ENCODE peak calls at places on chromosomes 7 and 10, in seven cellular contexts. One of them, this sample, is unnamed.

GRCh38 chr10:43943825-43944360 is 295.2 kb upstream of the ZNF32 start:
- DNase-seq in HFFc6: no peak
- DNase-seq in fibroblast of lung: no peak
- DNase-seq in WERI-Rb-1: no peak
- DNase-seq in foreskin fibroblast: no peak
- DNase-seq in A549: no peak
- DNase-seq in fibroblast of the aortic adventitia: no peak
- DNase-seq in this sample: no peak

GRCh38 chr7:36072620-36073019 is 80.4 kb upstream of the EEPD1 start:
- DNase-seq in fibroblast of lung: no peak
- DNase-seq in A549: no peak
- DNase-seq in foreskin fibroblast: no peak
- DNase-seq in WERI-Rb-1: no peak
- DNase-seq in fibroblast of the aortic adventitia: no peak
- DNase-seq in HFFc6: no peak
- DNase-seq in this sample: no peak

GRCh38 chr10:96746503-96746902 is 26.2 kb upstream of the PIK3AP1 start:
- DNase-seq in foreskin fibroblast: no peak
- DNase-seq in A549: no peak
- DNase-seq in HFFc6: no peak
- DNase-seq in fibroblast of lung: no peak
- DNase-seq in fibroblast of the aortic adventitia: peak; percentile 11
- DNase-seq in WERI-Rb-1: no peak
- DNase-seq in this sample: no peak

GRCh38 chr10:37975407-37975991 is 948 bp downstream of the ZNF25 start:
- DNase-seq in fibroblast of lung: peak; percentile 11
- DNase-seq in A549: peak; percentile 10
- DNase-seq in HFFc6: peak; percentile 17
- DNase-seq in WERI-Rb-1: no peak
- DNase-seq in foreskin fibroblast: peak; percentile 10
- DNase-seq in fibroblast of the aortic adventitia: peak; percentile 35
- DNase-seq in this sample: no peak

GRCh38 chr10:125026036-125026931 is 84.4 kb downstream of the ZRANB1 start:
- DNase-seq in HFFc6: no peak
- DNase-seq in fibroblast of lung: no peak
- DNase-seq in A549: no peak
- DNase-seq in WERI-Rb-1: no peak
- DNase-seq in fibroblast of the aortic adventitia: no peak
- DNase-seq in foreskin fibroblast: no peak
- DNase-seq in this sample: no peak

GRCh38 chr10:59242991-59243390 is 66.5 kb downstream of the PHYHIPL start:
- DNase-seq in A549: no peak
- DNase-seq in fibroblast of the aortic adventitia: no peak
- DNase-seq in foreskin fibroblast: no peak
- DNase-seq in fibroblast of lung: no peak
- DNase-seq in WERI-Rb-1: no peak
- DNase-seq in HFFc6: no peak
- DNase-seq in this sample: no peak

GRCh38 chr10:32932330-32932729 is 25.7 kb downstream of the ITGB1 start:
- DNase-seq in A549: no peak
- DNase-seq in foreskin fibroblast: no peak
- DNase-seq in WERI-Rb-1: no peak
- DNase-seq in fibroblast of lung: no peak
- DNase-seq in HFFc6: no peak
- DNase-seq in fibroblast of the aortic adventitia: no peak
- DNase-seq in this sample: no peak

GRCh38 chr10:5888843-5889623 is 660 bp downstream of the ANKRD16 start:
- DNase-seq in fibroblast of lung: peak; percentile 31
- DNase-seq in foreskin fibroblast: no peak
- DNase-seq in HFFc6: no peak
- DNase-seq in A549: no peak
- DNase-seq in WERI-Rb-1: peak; percentile 15
- DNase-seq in fibroblast of the aortic adventitia: peak; percentile 15
- DNase-seq in this sample: peak; percentile 68

GRCh38 chr7:33842141-33842540 is 63.2 kb upstream of the BMPER start:
- DNase-seq in foreskin fibroblast: no peak
- DNase-seq in A549: no peak
- DNase-seq in fibroblast of lung: no peak
- DNase-seq in WERI-Rb-1: peak; percentile 93
- DNase-seq in HFFc6: no peak
- DNase-seq in fibroblast of the aortic adventitia: no peak
- DNase-seq in this sample: no peak

GRCh38 chr10:119479532-119479931 is 63.0 kb downstream of the RGS10 start:
- DNase-seq in A549: no peak
- DNase-seq in fibroblast of the aortic adventitia: no peak
- DNase-seq in WERI-Rb-1: no peak
- DNase-seq in fibroblast of lung: no peak
- DNase-seq in foreskin fibroblast: no peak
- DNase-seq in HFFc6: no peak
- DNase-seq in this sample: no peak

GRCh38 chr7:47739301-47739870 is 157.5 kb upstream of the TNS3 start:
- DNase-seq in fibroblast of lung: no peak
- DNase-seq in fibroblast of the aortic adventitia: no peak
- DNase-seq in A549: no peak
- DNase-seq in HFFc6: no peak
- DNase-seq in WERI-Rb-1: no peak
- DNase-seq in foreskin fibroblast: no peak
- DNase-seq in this sample: no peak

GRCh38 chr7:52715701-52716100 is 319.7 kb upstream of the POM121L12 start:
- DNase-seq in fibroblast of lung: no peak
- DNase-seq in foreskin fibroblast: no peak
- DNase-seq in fibroblast of the aortic adventitia: no peak
- DNase-seq in HFFc6: no peak
- DNase-seq in A549: no peak
- DNase-seq in WERI-Rb-1: peak; percentile 8
- DNase-seq in this sample: no peak

GRCh38 chr7:52708846-52709245 is 326.6 kb upstream of the POM121L12 start:
- DNase-seq in foreskin fibroblast: no peak
- DNase-seq in fibroblast of the aortic adventitia: no peak
- DNase-seq in A549: no peak
- DNase-seq in HFFc6: no peak
- DNase-seq in fibroblast of lung: no peak
- DNase-seq in WERI-Rb-1: no peak
- DNase-seq in this sample: no peak

GRCh38 chr7:52711951-52712350 is 323.5 kb upstream of the POM121L12 start:
- DNase-seq in HFFc6: no peak
- DNase-seq in fibroblast of lung: no peak
- DNase-seq in foreskin fibroblast: no peak
- DNase-seq in WERI-Rb-1: no peak
- DNase-seq in A549: no peak
- DNase-seq in fibroblast of the aortic adventitia: no peak
- DNase-seq in this sample: no peak

DNA sequence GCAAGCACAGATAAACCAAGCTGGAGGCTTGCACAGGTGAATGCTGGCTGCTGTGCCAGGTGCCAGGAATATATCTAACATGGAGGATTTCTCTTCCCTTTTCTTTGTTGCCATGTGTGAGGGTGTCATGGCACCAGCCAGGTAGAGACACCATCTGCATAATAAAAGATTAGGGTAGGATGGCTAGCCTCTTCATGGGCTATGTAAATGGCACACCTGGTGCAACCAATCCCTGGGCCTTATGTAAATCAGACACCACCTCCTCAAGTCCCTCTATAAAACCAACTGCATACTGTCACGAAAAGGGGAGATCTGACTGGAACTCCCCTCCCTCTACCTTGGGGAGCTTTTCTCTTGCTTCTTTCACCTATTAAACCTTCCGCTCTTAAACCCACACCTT is 322.5 kb upstream of the POM121L12 start:
- DNase-seq in HFFc6: no peak
- DNase-seq in WERI-Rb-1: no peak
- DNase-seq in fibroblast of lung: no peak
- DNase-seq in fibroblast of the aortic adventitia: no peak
- DNase-seq in foreskin fibroblast: no peak
- DNase-seq in A549: no peak
- DNase-seq in this sample: no peak
- TF ChIP-seq CTCF in HFFc6: no peak
- TF ChIP-seq CTCF in WERI-Rb-1: no peak
- TF ChIP-seq CTCF in fibroblast of lung: no peak
- TF ChIP-seq CTCF in fibroblast of the aortic adventitia: no peak
- TF ChIP-seq CTCF in foreskin fibroblast: no peak
- TF ChIP-seq CTCF in A549: no peak
- TF ChIP-seq CTCF in this sample: no peak

DNA sequence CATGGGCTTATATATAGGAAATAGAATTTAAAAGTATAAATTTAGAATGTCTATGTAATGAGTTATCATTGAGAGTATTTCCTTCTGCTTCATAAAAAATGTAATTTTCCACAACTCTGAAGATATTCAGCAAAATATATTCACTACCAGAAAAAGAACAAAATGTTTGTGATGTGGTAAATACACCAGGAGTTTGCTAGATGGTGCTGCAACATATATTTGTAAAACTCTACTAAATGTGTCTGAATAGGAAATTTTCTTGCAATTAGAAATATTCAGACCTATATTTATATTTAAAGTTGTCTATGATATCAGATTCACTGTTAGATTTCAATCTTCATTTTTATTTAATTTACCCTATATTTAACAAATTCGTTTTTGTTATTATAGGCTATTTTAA is 201.1 kb downstream of the PPP1R3A start:
- DNase-seq in A549: no peak
- DNase-seq in foreskin fibroblast: no peak
- DNase-seq in fibroblast of the aortic adventitia: no peak
- DNase-seq in HFFc6: no peak
- DNase-seq in fibroblast of lung: no peak
- DNase-seq in WERI-Rb-1: no peak
- DNase-seq in this sample: no peak
- TF ChIP-seq CTCF in A549: no peak
- TF ChIP-seq CTCF in foreskin fibroblast: no peak
- TF ChIP-seq CTCF in fibroblast of the aortic adventitia: no peak
- TF ChIP-seq CTCF in HFFc6: no peak
- TF ChIP-seq CTCF in fibroblast of lung: no peak
- TF ChIP-seq CTCF in WERI-Rb-1: no peak
- TF ChIP-seq CTCF in this sample: no peak

GRCh38 chr7:101124376-101125056 is 2.4 kb upstream of the SERPINE1 start:
- DNase-seq in HFFc6: peak; percentile 93
- DNase-seq in fibroblast of lung: peak; percentile 93
- DNase-seq in A549: peak; percentile 76
- DNase-seq in foreskin fibroblast: peak; percentile 77
- DNase-seq in WERI-Rb-1: no peak
- DNase-seq in fibroblast of the aortic adventitia: peak; percentile 62
- DNase-seq in this sample: no peak

GRCh38 chr7:101127460-101128039 is 646 bp downstream of the SERPINE1 start:
- DNase-seq in A549: no peak
- DNase-seq in HFFc6: no peak
- DNase-seq in foreskin fibroblast: no peak
- DNase-seq in fibroblast of the aortic adventitia: peak; percentile 45
- DNase-seq in WERI-Rb-1: no peak
- DNase-seq in fibroblast of lung: no peak
- DNase-seq in this sample: no peak

GRCh38 chr7:101125989-101126650 is 784 bp upstream of the SERPINE1 start:
- DNase-seq in HFFc6: peak; percentile 77
- DNase-seq in fibroblast of lung: peak; percentile 85
- DNase-seq in A549: peak; percentile 91
- DNase-seq in foreskin fibroblast: peak; percentile 61
- DNase-seq in fibroblast of the aortic adventitia: peak; percentile 88
- DNase-seq in WERI-Rb-1: no peak
- DNase-seq in this sample: no peak

GRCh38 chr7:101128040-101128834 is 1.3 kb downstream of the SERPINE1 start:
- DNase-seq in HFFc6: peak; percentile 64
- DNase-seq in fibroblast of the aortic adventitia: peak; percentile 32
- DNase-seq in A549: no peak
- DNase-seq in foreskin fibroblast: peak; percentile 29
- DNase-seq in WERI-Rb-1: no peak
- DNase-seq in fibroblast of lung: no peak
- DNase-seq in this sample: no peak

GRCh38 chr7:101126651-101127459 is at the start of gene SERPINE1:
- DNase-seq in foreskin fibroblast: peak; percentile 100
- DNase-seq in fibroblast of the aortic adventitia: peak; percentile 100
- DNase-seq in A549: peak; percentile 98
- DNase-seq in WERI-Rb-1: no peak
- DNase-seq in HFFc6: peak; percentile 100
- DNase-seq in fibroblast of lung: peak; percentile 100
- DNase-seq in this sample: peak; percentile 60
- TF ChIP-seq CTCF in foreskin fibroblast: peak; percentile 37
- TF ChIP-seq CTCF in fibroblast of the aortic adventitia: peak; percentile 50
- TF ChIP-seq CTCF in A549: peak; percentile 29
- TF ChIP-seq CTCF in WERI-Rb-1: no peak
- TF ChIP-seq CTCF in HFFc6: peak; percentile 73
- TF ChIP-seq CTCF in fibroblast of lung: peak; percentile 26
- TF ChIP-seq CTCF in this sample: peak; percentile 17

DNA sequence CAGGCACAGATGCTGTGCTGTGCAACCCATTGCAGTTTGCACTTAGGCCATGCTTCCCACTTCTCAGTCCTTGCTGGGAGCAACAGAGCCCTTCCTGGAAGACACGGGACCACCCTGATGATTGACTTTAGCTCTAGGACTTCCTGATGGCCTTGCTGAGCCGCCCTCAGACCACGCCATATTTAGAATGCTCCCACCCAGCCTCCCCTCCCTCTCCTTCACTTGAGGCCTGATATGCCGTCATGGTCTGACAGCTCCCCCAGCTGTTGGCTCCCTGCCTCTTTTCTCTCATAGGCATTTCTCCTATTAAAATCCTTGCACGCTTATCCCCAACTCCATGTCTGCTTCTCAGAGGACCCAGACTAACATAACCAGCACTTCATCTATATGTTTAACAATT is 29.4 kb upstream of the GATAD1 start:
- DNase-seq in foreskin fibroblast: no peak
- DNase-seq in HFFc6: no peak
- DNase-seq in fibroblast of the aortic adventitia: no peak
- DNase-seq in WERI-Rb-1: peak; percentile 48
- DNase-seq in fibroblast of lung: no peak
- DNase-seq in A549: no peak
- DNase-seq in this sample: no peak
- TF ChIP-seq CTCF in foreskin fibroblast: no peak
- TF ChIP-seq CTCF in HFFc6: no peak
- TF ChIP-seq CTCF in fibroblast of the aortic adventitia: no peak
- TF ChIP-seq CTCF in WERI-Rb-1: peak; percentile 65
- TF ChIP-seq CTCF in fibroblast of lung: no peak
- TF ChIP-seq CTCF in A549: no peak
- TF ChIP-seq CTCF in this sample: no peak

This sample was measured in nephron progenitor cell.